ENCODE peak calls at places on chromosomes 1 and 21, in six cellular contexts. Z is testis, E is retinal pigment epithelial cell, V is OCI-LY7, S is PC-9, Y is AG04450. K is an unnamed sample.

GRCh38 chr1:226995064-226995965 is 55.2 kb downstream of the COQ8A start:
- DNase-seq in Z (no peak), E (no peak), V (no peak), S (no peak), Y (no peak), K (no peak)

GRCh38 chr21:33378081-33378480 is 25.1 kb upstream of the IFNGR2 start:
- DNase-seq in Z (no peak), E (no peak), V (no peak), S (no peak), Y (no peak), K (no peak)

GRCh38 chr1:31771891-31772668 is 7.9 kb upstream of the ADGRB2 start:
- DNase-seq in Z (no peak), E (no peak), V (peak), S (no peak), Y (no peak), K (no peak)

GRCh38 chr1:62435231-62436038 is 1.4 kb upstream of the USP1 start:
- DNase-seq in Z (peak), E (peak), V (no peak), S (peak), Y (no peak), K (no peak)

GRCh38 chr21:42755766-42756579 is 102.6 kb downstream of the PDE9A start:
- DNase-seq in Z (no peak), E (no peak), V (no peak), S (no peak), Y (no peak), K (no peak)

GRCh38 chr1:233193741-233194140 is 101.8 kb downstream of the PCNX2 start:
- DNase-seq in Z (no peak), E (no peak), V (no peak), S (no peak), Y (no peak), K (no peak)

GRCh38 chr1:215023151-215023832 is 59.2 kb upstream of the KCNK2 start:
- DNase-seq in Z (no peak), E (no peak), V (no peak), S (no peak), Y (no peak), K (no peak)

GRCh38 chr21:42674351-42674940 is 21.0 kb downstream of the PDE9A start:
- DNase-seq in Z (peak), E (no peak), V (no peak), S (no peak), Y (no peak), K (no peak)

GRCh38 chr1:238639861-238640260 is 746.5 kb upstream of the CHRM3 start:
- DNase-seq in Z (no peak), E (no peak), V (no peak), S (no peak), Y (no peak), K (no peak)

GRCh38 chr1:84478876-84479868 is at the start of gene RPF1:
- DNase-seq in Z (peak), E (peak), V (peak), S (peak), Y (peak), K (peak)

GRCh38 chr1:226646026-226646869 is 92.8 kb downstream of the ITPKB start:
- DNase-seq in Z (no peak), E (no peak), V (no peak), S (peak), Y (no peak), K (no peak)

DNA sequence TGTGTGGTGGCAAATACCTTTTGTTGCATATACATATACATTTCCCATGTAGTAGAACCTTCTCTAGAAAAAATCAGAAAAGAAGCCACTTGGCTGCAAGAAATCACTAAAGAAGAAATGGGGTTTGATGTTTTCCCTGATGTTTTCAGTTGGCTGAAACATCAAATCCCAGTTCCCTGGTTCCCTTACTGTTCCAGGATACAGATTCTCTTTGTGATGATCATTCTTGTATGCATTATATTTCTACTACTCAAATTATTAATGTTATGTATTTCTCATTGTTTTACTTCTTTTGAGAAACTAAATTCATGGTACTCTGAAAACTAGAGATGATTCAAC is 7.6 kb downstream of the RNU1-2 start:
- DNase-seq in Z (no peak), E (no peak), V (peak), S (no peak), Y (no peak), K (no peak)
- H3K4me3 ChIP-seq in Z (peak), E (peak), V (peak), S (peak), Y (peak), K (peak)

DNA sequence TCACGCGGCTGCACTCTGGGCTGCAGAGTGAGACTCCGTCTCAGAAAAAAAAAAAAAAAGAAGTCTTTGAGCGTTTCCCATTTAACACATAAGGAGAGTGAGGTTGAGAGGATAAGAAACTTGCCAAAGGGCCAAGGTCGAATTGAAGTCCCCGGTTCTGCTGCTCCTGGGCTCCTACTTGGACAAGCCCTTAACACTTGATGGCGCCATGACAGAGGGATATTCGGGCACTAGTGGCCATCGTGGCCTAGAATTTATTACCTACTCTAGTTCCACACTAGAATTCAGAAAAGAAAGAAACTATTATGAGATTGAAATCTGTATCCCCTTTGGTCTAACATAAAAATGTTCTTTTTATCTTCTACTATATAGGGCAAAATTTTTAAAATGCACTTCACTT is 65.7 kb upstream of the NEK2 start:
- DNase-seq in Z (no peak), E (no peak), V (no peak), S (no peak), Y (no peak), K (no peak)
- TF ChIP-seq CTCF in Z (no peak), E (peak), V (peak), S (no peak), Y (no peak), K (no peak)

DNA sequence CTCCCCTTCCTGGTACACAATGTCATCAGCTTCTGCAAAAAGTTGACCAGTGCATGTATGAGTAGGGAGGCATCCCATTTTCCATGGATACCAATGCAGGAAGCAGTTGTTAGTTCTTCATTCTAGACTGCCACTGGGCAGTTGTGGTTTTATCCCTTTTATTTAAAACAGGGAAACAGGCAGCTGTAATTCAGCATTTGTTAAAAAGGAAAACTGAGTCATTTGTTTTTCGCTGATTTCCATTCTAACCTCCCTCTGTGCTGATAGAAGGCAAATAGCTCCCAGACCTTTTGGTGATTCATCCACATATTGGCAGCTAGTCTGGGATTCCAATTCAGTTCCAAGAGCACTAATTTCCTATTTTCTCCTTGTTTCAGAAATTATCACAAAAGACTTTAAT is 21.1 kb upstream of the ABCA4 start:
- DNase-seq in Z (no peak), E (no peak), V (no peak), S (no peak), Y (no peak), K (no peak)
- H3K4me3 ChIP-seq in Z (no peak), E (no peak), V (no peak), S (no peak), Y (no peak), K (no peak)

DNA sequence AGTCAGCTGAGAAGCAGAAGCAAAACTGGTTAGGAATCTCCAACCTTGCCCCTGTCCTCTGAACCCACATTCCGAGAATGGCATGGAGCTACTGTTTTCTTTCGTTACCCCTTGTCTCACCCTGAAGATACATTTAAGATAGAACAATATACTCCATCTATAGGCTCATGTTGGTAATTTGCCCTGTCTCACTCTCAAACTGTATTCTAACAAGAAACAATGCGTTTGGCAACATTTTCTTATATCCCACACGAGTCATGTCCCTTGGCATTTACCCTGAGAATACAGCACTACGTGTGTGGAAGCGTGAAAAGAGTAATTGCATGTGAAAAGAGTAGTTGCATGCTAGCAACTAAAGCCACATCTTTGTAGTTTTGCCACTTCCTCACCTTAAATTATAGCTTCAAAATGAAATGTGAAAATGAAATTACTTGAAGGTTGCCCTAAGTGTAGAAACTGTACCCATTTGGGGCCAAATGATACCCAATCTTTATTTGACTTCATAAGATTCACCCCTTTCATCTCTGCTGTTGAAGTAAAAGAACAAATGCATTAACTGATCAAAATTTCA is 5.3 kb downstream of the SLAMF7 start:
- DNase-seq in Z (no peak), E (no peak), V (no peak), S (no peak), Y (no peak), K (no peak)
- TF ChIP-seq CTCF in Z (no peak), E (no peak), V (no peak), S (no peak), Y (no peak), K (no peak)

DNA sequence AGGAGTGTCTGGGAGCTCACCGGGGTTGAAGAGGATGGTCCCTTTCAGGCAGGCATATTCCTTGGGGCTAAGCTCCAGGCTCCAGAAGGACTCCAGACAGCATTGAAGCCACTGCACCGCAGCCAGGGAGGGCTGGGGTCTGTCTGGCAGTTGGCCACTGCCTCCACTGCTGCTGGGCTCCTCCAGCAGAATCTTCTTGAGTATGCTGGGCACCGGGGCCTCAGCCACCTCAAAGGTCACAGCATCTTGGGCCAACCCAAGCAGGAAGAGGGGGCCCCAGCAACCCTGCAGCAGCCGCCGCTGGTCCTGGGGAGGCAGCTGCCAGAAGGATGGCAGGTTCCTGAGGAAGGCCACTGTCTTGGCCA is 404 bp downstream of the NR0B2 start:
- DNase-seq in Z (no peak), E (no peak), V (no peak), S (no peak), Y (no peak), K (no peak)
- H3K4me3 ChIP-seq in Z (no peak), E (no peak), V (no peak), S (no peak), Y (no peak), K (no peak)

DNA sequence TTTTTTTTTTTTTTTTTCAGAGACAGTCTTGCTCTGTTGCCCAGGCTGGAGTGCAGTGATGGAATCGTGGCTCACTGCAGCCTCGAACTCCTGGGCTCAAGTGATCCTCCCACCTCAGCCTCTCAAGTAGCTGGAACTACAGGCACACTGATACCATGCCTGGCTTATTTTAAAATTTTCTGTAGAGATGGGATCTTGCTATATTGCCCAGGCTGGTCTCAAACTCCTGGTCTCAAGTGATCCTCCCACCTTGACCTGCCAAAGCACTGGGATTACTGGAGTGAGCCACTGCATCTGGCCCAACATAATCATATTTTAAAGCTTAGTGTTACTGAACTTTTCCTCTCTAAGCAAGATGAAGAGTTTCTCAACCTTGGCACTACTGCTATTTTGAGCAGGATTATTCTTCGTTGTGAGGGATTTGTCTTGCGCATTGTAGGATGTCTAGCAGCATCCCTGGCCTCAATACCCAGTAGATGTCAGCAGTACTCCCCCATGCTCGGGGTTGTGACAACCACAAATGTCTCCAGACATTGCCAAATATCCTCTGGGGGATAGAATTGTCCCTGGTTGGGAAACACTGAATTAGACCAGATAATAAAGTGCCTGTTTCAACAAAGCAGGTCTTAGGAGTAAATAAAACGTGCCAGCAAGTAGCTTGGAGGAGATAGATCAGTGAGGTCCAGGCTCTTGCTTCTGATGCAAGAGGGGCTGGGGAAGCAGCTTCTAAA is 15.1 kb upstream of the THRAP3 start:
- DNase-seq in Z (no peak), E (no peak), V (no peak), S (no peak), Y (no peak), K (no peak)
- TF ChIP-seq CTCF in Z (no peak), E (no peak), V (no peak), S (no peak), Y (no peak), K (no peak)

GRCh38 chr1:207890136-207890738 is 20.7 kb downstream of the CD34 start:
- DNase-seq in Z (peak), E (peak), V (no peak), S (peak), Y (no peak), K (peak)
- H3K4me3 ChIP-seq in Z (no peak), E (no peak), V (no peak), S (no peak), Y (no peak), K (no peak)